ENCODE peak calls at places on chromosome 4, in six cellular contexts. H, T, S, I, Y and X are unnamed samples.

GRCh38 chr4:152243890-152244595 is 291.8 kb downstream of the FBXW7 start:
- DNase-seq in H (no peak), Y (no peak), I (no peak), S (peak; percentile 98), T (no peak), X (no peak)

GRCh38 chr4:109009909-109010308 is 247.1 kb upstream of the ETNPPL start:
- DNase-seq in I (no peak), S (no peak), H (no peak), T (no peak), Y (no peak), X (no peak)

GRCh38 chr4:122285285-122285684 is 93.5 kb upstream of the ADAD1 start:
- DNase-seq in H (peak; percentile 10), T (no peak), Y (no peak), S (no peak), I (peak; percentile 64), X (peak; percentile 2)

GRCh38 chr4:87973283-87974169 is 2.0 kb upstream of the SPP1 start:
- DNase-seq in T (peak; percentile 63), S (peak; percentile 78), Y (no peak), I (peak; percentile 47), H (peak; percentile 70), X (peak; percentile 66)

GRCh38 chr4:44532851-44533250 is 84.2 kb upstream of the KCTD8 start:
- DNase-seq in Y (no peak), S (no peak), H (no peak), T (no peak), I (no peak), X (no peak)

GRCh38 chr4:74109116-74109791 is 10.3 kb upstream of the CXCL2 start:
- DNase-seq in T (no peak), I (peak; percentile 45), S (peak; percentile 93), Y (no peak), H (peak; percentile 94), X (peak; percentile 86)

GRCh38 chr4:1410491-1411325 is 4.5 kb upstream of the NKX1-1 start:
- DNase-seq in H (no peak), Y (no peak), I (peak; percentile 84), S (peak; percentile 33), T (peak; percentile 15), X (peak; percentile 81)

GRCh38 chr4:181597766-181598165 is 645.4 kb upstream of the TENM3 start:
- DNase-seq in T (no peak), S (no peak), I (no peak), H (no peak), Y (no peak), X (no peak)

GRCh38 chr4:148029781-148030180 is 297.9 kb downstream of the ARHGAP10 start:
- DNase-seq in H (no peak), Y (no peak), I (no peak), S (no peak), T (no peak), X (no peak)

GRCh38 chr4:25107827-25108516 is 52.3 kb downstream of the SEPSECS start:
- DNase-seq in S (no peak), I (no peak), T (peak; percentile 13), Y (no peak), H (no peak), X (no peak)

GRCh38 chr4:180335571-180335970 is 1907.6 kb upstream of the TENM3 start:
- DNase-seq in H (no peak), Y (no peak), T (no peak), S (no peak), I (no peak), X (no peak)

GRCh38 chr4:14449308-14449707 is 553.0 kb upstream of the CPEB2 start:
- DNase-seq in I (no peak), T (no peak), S (no peak), Y (no peak), H (no peak), X (no peak)

GRCh38 chr4:180336494-180337090 is 1906.6 kb upstream of the TENM3 start:
- DNase-seq in H (no peak), S (no peak), T (no peak), Y (no peak), I (no peak), X (no peak)

GRCh38 chr4:108738307-108738706 is 24.5 kb downstream of the ETNPPL start:
- DNase-seq in T (no peak), Y (no peak), S (no peak), H (no peak), I (peak; percentile 34), X (no peak)

GRCh38 chr4:168666531-168666930 is 169.7 kb downstream of the PALLD start:
- DNase-seq in T (no peak), H (no peak), Y (no peak), S (no peak), I (no peak), X (no peak)

GRCh38 chr4:186820371-186820990 is 96.8 kb upstream of the FAT1 start:
- DNase-seq in H (no peak), T (no peak), I (peak; percentile 55), S (peak; percentile 68), Y (no peak), X (no peak)

GRCh38 chr4:77065382-77065781 is 10.4 kb downstream of the CCNI start:
- DNase-seq in S (no peak), H (no peak), T (no peak), I (no peak), Y (no peak), X (no peak)
- TF ChIP-seq MAX in S (no peak), H (no peak), T (no peak), I (no peak), Y (no peak), X (no peak)

DNA sequence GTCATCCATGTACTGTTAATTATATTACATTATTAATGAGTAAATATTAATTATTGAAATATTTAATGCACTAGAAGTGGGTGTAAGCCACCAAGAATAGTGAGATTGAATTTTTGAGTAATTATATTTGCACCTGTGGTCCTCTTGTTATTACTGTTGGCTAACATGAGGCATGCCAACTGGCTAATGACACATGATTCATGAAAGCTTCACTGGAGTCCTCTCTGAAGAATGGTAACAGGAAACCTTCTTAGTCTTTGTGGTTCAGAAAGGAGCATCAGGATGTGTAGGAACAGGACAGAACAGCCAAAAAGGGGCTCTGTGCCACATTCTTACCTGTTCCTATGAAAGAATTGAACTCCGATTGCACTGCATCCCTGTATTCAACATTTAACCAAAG is 65.2 kb downstream of the SLC4A4 start:
- DNase-seq in T (no peak), Y (no peak), H (no peak), S (no peak), I (no peak), X (no peak)
- TF ChIP-seq MYC in T (no peak), Y (no peak), H (no peak), S (no peak), I (no peak), X (no peak)

GRCh38 chr4:164023214-164023613 is 528.7 kb downstream of the TMA16 start:
- DNase-seq in S (no peak), I (no peak), T (no peak), H (no peak), Y (no peak), X (peak; percentile 7)
- TF ChIP-seq CTCF in S (no peak), I (no peak), T (no peak), H (no peak), Y (peak; percentile 22), X (no peak)

GRCh38 chr4:128385683-128386304 is 98.2 kb upstream of the PGRMC2 start:
- DNase-seq in Y (no peak), I (peak; percentile 47), H (peak; percentile 77), T (peak; percentile 6), S (peak; percentile 37), X (peak; percentile 21)

GRCh38 chr4:128385199-128385598 is 97.6 kb upstream of the PGRMC2 start:
- DNase-seq in Y (no peak), I (no peak), T (no peak), H (no peak), S (no peak), X (no peak)

GRCh38 chr4:128386761-128387599 is 99.4 kb upstream of the PGRMC2 start:
- DNase-seq in T (no peak), S (peak; percentile 94), Y (no peak), I (peak; percentile 67), H (peak; percentile 90), X (peak; percentile 14)

GRCh38 chr4:128388352-128388630 is 100.7 kb upstream of the PGRMC2 start:
- DNase-seq in S (no peak), H (peak; percentile 35), Y (no peak), I (no peak), T (no peak), X (no peak)

DNA sequence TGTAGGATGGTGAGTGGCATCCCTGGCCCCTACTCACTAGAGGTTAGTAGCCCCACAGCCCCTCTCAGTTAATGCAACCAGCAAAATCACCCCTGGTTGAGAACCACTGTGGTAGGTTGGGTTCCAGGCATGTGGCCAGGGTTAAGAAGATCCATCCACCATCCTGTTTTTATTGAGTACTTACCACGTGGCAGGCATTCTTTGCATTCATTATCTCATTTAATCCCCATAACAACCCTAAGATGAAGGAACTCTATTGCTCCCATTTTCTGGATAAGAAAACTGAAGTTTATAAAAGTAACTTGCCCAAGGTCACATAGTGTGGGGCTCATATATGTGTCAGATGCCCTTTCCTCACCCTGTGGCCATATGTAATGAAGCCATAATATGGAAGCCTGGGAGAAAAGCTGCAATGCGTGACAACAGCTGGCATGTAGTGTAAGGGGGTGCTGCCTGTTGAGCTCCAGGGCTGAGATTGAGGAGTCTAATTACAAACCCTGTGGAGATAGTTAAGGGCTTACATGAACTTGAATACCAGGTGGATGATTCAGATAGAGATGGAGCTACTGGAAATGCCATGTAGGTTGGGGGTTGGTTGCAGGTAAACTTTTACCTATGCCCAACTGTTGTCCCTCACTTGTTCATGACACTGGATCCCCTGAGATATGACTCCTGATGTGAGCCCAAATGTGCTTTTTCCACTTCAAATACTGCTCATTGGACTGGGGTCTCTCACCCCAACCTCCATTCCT is 100.2 kb upstream of the PGRMC2 start:
- DNase-seq in Y (no peak), I (no peak), T (no peak), H (no peak), S (no peak), X (no peak)
- TF ChIP-seq MAX in Y (no peak), I (no peak), T (no peak), H (no peak), S (no peak), X (no peak)